ENCODE peak calls at places on chromosomes 16 and 17, in nine cellular contexts. A, H, O, E, K, G, V, Q and D are unnamed samples.

GRCh38 chr16:71631776-71632175 is 5.8 kb downstream of the MARVELD3 start:
- DNase-seq in E (no peak), V (no peak), O (no peak), A (no peak), K (no peak), G (no peak), H (no peak), Q (no peak), D (no peak)

GRCh38 chr17:8002646-8003593 is 505 bp downstream of the GUCY2D start:
- DNase-seq in V (no peak), K (no peak), A (no peak), O (no peak), H (peak), G (no peak), Q (no peak), E (no peak), D (no peak)

GRCh38 chr17:82090549-82091263 is 7.3 kb downstream of the FASN start:
- DNase-seq in O (no peak), K (no peak), A (no peak), G (no peak), Q (no peak), H (no peak), V (no peak), E (no peak), D (no peak)

GRCh38 chr16:74751658-74752057 is 23.0 kb downstream of the FA2H start:
- DNase-seq in K (no peak), O (no peak), Q (no peak), H (no peak), A (no peak), G (no peak), E (no peak), V (no peak), D (no peak)

GRCh38 chr17:65370669-65371126 is 190.8 kb downstream of the AXIN2 start:
- DNase-seq in V (no peak), A (no peak), Q (no peak), E (no peak), H (peak), G (no peak), K (no peak), O (no peak), D (peak)

GRCh38 chr16:12434567-12434966 is 369.1 kb downstream of the CPPED1 start:
- DNase-seq in K (no peak), Q (no peak), V (no peak), A (no peak), G (no peak), E (no peak), O (no peak), H (no peak), D (no peak)

GRCh38 chr17:35846055-35846809 is 22.5 kb downstream of the HEATR9 start:
- DNase-seq in O (peak), V (peak), H (no peak), K (no peak), Q (no peak), A (peak), G (no peak), E (no peak), D (no peak)

GRCh38 chr17:78759969-78760352 is 22.1 kb downstream of the CYTH1 start:
- DNase-seq in O (no peak), K (no peak), E (no peak), A (no peak), G (no peak), V (no peak), H (no peak), Q (no peak), D (no peak)

GRCh38 chr16:1443403-1443973 is 868 bp downstream of the CCDC154 start:
- DNase-seq in V (no peak), G (no peak), O (no peak), K (no peak), A (no peak), H (peak), Q (no peak), E (no peak), D (no peak)

GRCh38 chr17:44389723-44390202 is 314 bp upstream of the ITGA2B start:
- DNase-seq in H (no peak), Q (no peak), O (no peak), V (no peak), K (no peak), E (no peak), A (no peak), G (no peak), D (peak)

GRCh38 chr16:56227936-56228335 is 36.6 kb downstream of the GNAO1 start:
- DNase-seq in V (no peak), H (no peak), E (no peak), Q (no peak), O (no peak), G (no peak), A (no peak), K (no peak), D (no peak)

GRCh38 chr16:88468289-88469129 is 15.4 kb downstream of the ZFPM1 start:
- DNase-seq in G (no peak), O (peak), K (peak), A (peak), H (peak), E (no peak), Q (no peak), V (peak), D (no peak)

GRCh38 chr17:1645207-1646171 is at the start of gene SCARF1:
- DNase-seq in E (no peak), V (no peak), O (no peak), Q (no peak), A (no peak), G (no peak), H (no peak), K (no peak), D (peak)

GRCh38 chr17:6779411-6779810 is 3.4 kb downstream of the FBXO39 start:
- DNase-seq in H (no peak), A (no peak), V (no peak), O (no peak), G (no peak), Q (no peak), E (no peak), K (no peak), D (no peak)

GRCh38 chr17:33955461-33955860 is 299.6 kb upstream of the CCL2 start:
- DNase-seq in H (peak), E (no peak), G (no peak), K (no peak), V (no peak), O (no peak), A (no peak), Q (no peak), D (no peak)